ENCODE peak calls at places on chromosomes 2 and 18, in seven cellular contexts. One of them, this sample, is unnamed.

GRCh38 chr2:236872971-236873370 is 212.7 kb upstream of the COPS8 start:
- DNase-seq in effector CD8-positive, alpha-beta T cell: no peak
- DNase-seq in stimulated activated CD4-positive, alpha-beta T cell treated with anti-CD3 and anti-CD28 coated beads, Interleukin-4, amount 100 ng/mL, for 1 hour: no peak
- DNase-seq in GM10248: no peak
- DNase-seq in NCI-H1105 treated with DMSO at 0.1 percent for 48 hours: no peak
- DNase-seq in sigmoid colon: no peak
- DNase-seq in H54: no peak
- DNase-seq in this sample: no peak

GRCh38 chr2:215019085-215019484 is 119.3 kb downstream of the ABCA12 start:
- DNase-seq in effector CD8-positive, alpha-beta T cell: no peak
- DNase-seq in stimulated activated CD4-positive, alpha-beta T cell treated with anti-CD3 and anti-CD28 coated beads, Interleukin-4, amount 100 ng/mL, for 1 hour: no peak
- DNase-seq in GM10248: no peak
- DNase-seq in NCI-H1105 treated with DMSO at 0.1 percent for 48 hours: no peak
- DNase-seq in sigmoid colon: no peak
- DNase-seq in H54: no peak
- DNase-seq in this sample: no peak

GRCh38 chr2:236972491-236973379 is 113.0 kb upstream of the COPS8 start:
- DNase-seq in effector CD8-positive, alpha-beta T cell: no peak
- DNase-seq in stimulated activated CD4-positive, alpha-beta T cell treated with anti-CD3 and anti-CD28 coated beads, Interleukin-4, amount 100 ng/mL, for 1 hour: no peak
- DNase-seq in GM10248: no peak
- DNase-seq in NCI-H1105 treated with DMSO at 0.1 percent for 48 hours: peak
- DNase-seq in sigmoid colon: peak
- DNase-seq in H54: no peak
- DNase-seq in this sample: no peak

GRCh38 chr2:174023591-174024523 is 58.7 kb upstream of the SP3 start:
- DNase-seq in effector CD8-positive, alpha-beta T cell: no peak
- DNase-seq in stimulated activated CD4-positive, alpha-beta T cell treated with anti-CD3 and anti-CD28 coated beads, Interleukin-4, amount 100 ng/mL, for 1 hour: no peak
- DNase-seq in GM10248: peak
- DNase-seq in NCI-H1105 treated with DMSO at 0.1 percent for 48 hours: no peak
- DNase-seq in sigmoid colon: peak
- DNase-seq in H54: no peak
- DNase-seq in this sample: no peak

GRCh38 chr2:110729106-110729505 is 3.3 kb upstream of the ACOXL start:
- DNase-seq in effector CD8-positive, alpha-beta T cell: no peak
- DNase-seq in stimulated activated CD4-positive, alpha-beta T cell treated with anti-CD3 and anti-CD28 coated beads, Interleukin-4, amount 100 ng/mL, for 1 hour: no peak
- DNase-seq in GM10248: no peak
- DNase-seq in NCI-H1105 treated with DMSO at 0.1 percent for 48 hours: no peak
- DNase-seq in sigmoid colon: no peak
- DNase-seq in H54: no peak
- DNase-seq in this sample: no peak

GRCh38 chr2:50746526-50746925 is 285.4 kb downstream of the NRXN1 start:
- DNase-seq in effector CD8-positive, alpha-beta T cell: no peak
- DNase-seq in stimulated activated CD4-positive, alpha-beta T cell treated with anti-CD3 and anti-CD28 coated beads, Interleukin-4, amount 100 ng/mL, for 1 hour: no peak
- DNase-seq in GM10248: no peak
- DNase-seq in NCI-H1105 treated with DMSO at 0.1 percent for 48 hours: no peak
- DNase-seq in sigmoid colon: no peak
- DNase-seq in H54: peak
- DNase-seq in this sample: peak

GRCh38 chr2:55948176-55948921 is 24.8 kb upstream of the EFEMP1 start:
- DNase-seq in effector CD8-positive, alpha-beta T cell: no peak
- DNase-seq in stimulated activated CD4-positive, alpha-beta T cell treated with anti-CD3 and anti-CD28 coated beads, Interleukin-4, amount 100 ng/mL, for 1 hour: no peak
- DNase-seq in GM10248: no peak
- DNase-seq in NCI-H1105 treated with DMSO at 0.1 percent for 48 hours: no peak
- DNase-seq in sigmoid colon: no peak
- DNase-seq in H54: no peak
- DNase-seq in this sample: no peak

GRCh38 chr2:214130115-214130514 is 280.7 kb upstream of the VWC2L start:
- DNase-seq in effector CD8-positive, alpha-beta T cell: no peak
- DNase-seq in stimulated activated CD4-positive, alpha-beta T cell treated with anti-CD3 and anti-CD28 coated beads, Interleukin-4, amount 100 ng/mL, for 1 hour: no peak
- DNase-seq in GM10248: no peak
- DNase-seq in NCI-H1105 treated with DMSO at 0.1 percent for 48 hours: no peak
- DNase-seq in sigmoid colon: no peak
- DNase-seq in H54: no peak
- DNase-seq in this sample: no peak

GRCh38 chr18:57687970-57688369 is 66.3 kb upstream of the NARS1 start:
- DNase-seq in effector CD8-positive, alpha-beta T cell: no peak
- DNase-seq in stimulated activated CD4-positive, alpha-beta T cell treated with anti-CD3 and anti-CD28 coated beads, Interleukin-4, amount 100 ng/mL, for 1 hour: no peak
- DNase-seq in GM10248: no peak
- DNase-seq in NCI-H1105 treated with DMSO at 0.1 percent for 48 hours: no peak
- DNase-seq in sigmoid colon: no peak
- DNase-seq in H54: no peak
- DNase-seq in this sample: no peak

GRCh38 chr18:60962629-60963028 is 370.6 kb upstream of the CDH20 start:
- DNase-seq in effector CD8-positive, alpha-beta T cell: no peak
- DNase-seq in stimulated activated CD4-positive, alpha-beta T cell treated with anti-CD3 and anti-CD28 coated beads, Interleukin-4, amount 100 ng/mL, for 1 hour: no peak
- DNase-seq in GM10248: no peak
- DNase-seq in NCI-H1105 treated with DMSO at 0.1 percent for 48 hours: peak
- DNase-seq in sigmoid colon: no peak
- DNase-seq in H54: no peak
- DNase-seq in this sample: no peak

GRCh38 chr2:162839419-162839818 is 852 bp upstream of the KCNH7 start:
- DNase-seq in effector CD8-positive, alpha-beta T cell: no peak
- DNase-seq in stimulated activated CD4-positive, alpha-beta T cell treated with anti-CD3 and anti-CD28 coated beads, Interleukin-4, amount 100 ng/mL, for 1 hour: no peak
- DNase-seq in GM10248: no peak
- DNase-seq in NCI-H1105 treated with DMSO at 0.1 percent for 48 hours: peak
- DNase-seq in sigmoid colon: no peak
- DNase-seq in H54: no peak
- DNase-seq in this sample: peak

GRCh38 chr2:161207941-161208340 is 47.7 kb downstream of the TANK start:
- DNase-seq in effector CD8-positive, alpha-beta T cell: no peak
- DNase-seq in stimulated activated CD4-positive, alpha-beta T cell treated with anti-CD3 and anti-CD28 coated beads, Interleukin-4, amount 100 ng/mL, for 1 hour: no peak
- DNase-seq in GM10248: no peak
- DNase-seq in NCI-H1105 treated with DMSO at 0.1 percent for 48 hours: no peak
- DNase-seq in sigmoid colon: no peak
- DNase-seq in H54: no peak
- DNase-seq in this sample: no peak

GRCh38 chr2:35973132-35973736 is 382.3 kb upstream of the CRIM1 start:
- DNase-seq in effector CD8-positive, alpha-beta T cell: no peak
- DNase-seq in stimulated activated CD4-positive, alpha-beta T cell treated with anti-CD3 and anti-CD28 coated beads, Interleukin-4, amount 100 ng/mL, for 1 hour: no peak
- DNase-seq in GM10248: no peak
- DNase-seq in NCI-H1105 treated with DMSO at 0.1 percent for 48 hours: peak
- DNase-seq in sigmoid colon: no peak
- DNase-seq in H54: no peak
- DNase-seq in this sample: peak

GRCh38 chr2:172693529-172694185 is 42.0 kb upstream of the RAPGEF4 start:
- DNase-seq in effector CD8-positive, alpha-beta T cell: no peak
- DNase-seq in stimulated activated CD4-positive, alpha-beta T cell treated with anti-CD3 and anti-CD28 coated beads, Interleukin-4, amount 100 ng/mL, for 1 hour: no peak
- DNase-seq in GM10248: no peak
- DNase-seq in NCI-H1105 treated with DMSO at 0.1 percent for 48 hours: no peak
- DNase-seq in sigmoid colon: no peak
- DNase-seq in H54: no peak
- DNase-seq in this sample: no peak

GRCh38 chr2:150639383-150639782 is 151.9 kb upstream of the RND3 start:
- DNase-seq in effector CD8-positive, alpha-beta T cell: no peak
- DNase-seq in stimulated activated CD4-positive, alpha-beta T cell treated with anti-CD3 and anti-CD28 coated beads, Interleukin-4, amount 100 ng/mL, for 1 hour: no peak
- DNase-seq in GM10248: no peak
- DNase-seq in NCI-H1105 treated with DMSO at 0.1 percent for 48 hours: no peak
- DNase-seq in sigmoid colon: no peak
- DNase-seq in H54: no peak
- DNase-seq in this sample: no peak

GRCh38 chr2:28193552-28194383 is 198.9 kb upstream of the FOSL2 start:
- DNase-seq in effector CD8-positive, alpha-beta T cell: no peak
- DNase-seq in stimulated activated CD4-positive, alpha-beta T cell treated with anti-CD3 and anti-CD28 coated beads, Interleukin-4, amount 100 ng/mL, for 1 hour: no peak
- DNase-seq in GM10248: no peak
- DNase-seq in NCI-H1105 treated with DMSO at 0.1 percent for 48 hours: no peak
- DNase-seq in sigmoid colon: no peak
- DNase-seq in H54: no peak
- DNase-seq in this sample: peak

GRCh38 chr2:66478729-66479316 is 43.9 kb downstream of the MEIS1 start:
- DNase-seq in effector CD8-positive, alpha-beta T cell: no peak
- DNase-seq in stimulated activated CD4-positive, alpha-beta T cell treated with anti-CD3 and anti-CD28 coated beads, Interleukin-4, amount 100 ng/mL, for 1 hour: no peak
- DNase-seq in GM10248: no peak
- DNase-seq in NCI-H1105 treated with DMSO at 0.1 percent for 48 hours: peak
- DNase-seq in sigmoid colon: no peak
- DNase-seq in H54: no peak
- DNase-seq in this sample: no peak

GRCh38 chr2:144390424-144391020 is 129.4 kb downstream of the ZEB2 start:
- DNase-seq in effector CD8-positive, alpha-beta T cell: no peak
- DNase-seq in stimulated activated CD4-positive, alpha-beta T cell treated with anti-CD3 and anti-CD28 coated beads, Interleukin-4, amount 100 ng/mL, for 1 hour: no peak
- DNase-seq in GM10248: no peak
- DNase-seq in NCI-H1105 treated with DMSO at 0.1 percent for 48 hours: no peak
- DNase-seq in sigmoid colon: no peak
- DNase-seq in H54: no peak
- DNase-seq in this sample: no peak

GRCh38 chr18:1805526-1805925 is 765.8 kb downstream of the METTL4 start:
- DNase-seq in effector CD8-positive, alpha-beta T cell: no peak
- DNase-seq in stimulated activated CD4-positive, alpha-beta T cell treated with anti-CD3 and anti-CD28 coated beads, Interleukin-4, amount 100 ng/mL, for 1 hour: no peak
- DNase-seq in GM10248: no peak
- DNase-seq in NCI-H1105 treated with DMSO at 0.1 percent for 48 hours: no peak
- DNase-seq in sigmoid colon: no peak
- DNase-seq in H54: no peak
- DNase-seq in this sample: no peak

GRCh38 chr2:148221166-148221565 is 200.3 kb downstream of the MBD5 start:
- DNase-seq in effector CD8-positive, alpha-beta T cell: no peak
- DNase-seq in stimulated activated CD4-positive, alpha-beta T cell treated with anti-CD3 and anti-CD28 coated beads, Interleukin-4, amount 100 ng/mL, for 1 hour: no peak
- DNase-seq in GM10248: no peak
- DNase-seq in NCI-H1105 treated with DMSO at 0.1 percent for 48 hours: no peak
- DNase-seq in sigmoid colon: no peak
- DNase-seq in H54: no peak
- DNase-seq in this sample: no peak

GRCh38 chr2:112811841-112812306 is 24.7 kb downstream of the IL1B start:
- DNase-seq in effector CD8-positive, alpha-beta T cell: no peak
- DNase-seq in stimulated activated CD4-positive, alpha-beta T cell treated with anti-CD3 and anti-CD28 coated beads, Interleukin-4, amount 100 ng/mL, for 1 hour: peak
- DNase-seq in GM10248: no peak
- DNase-seq in NCI-H1105 treated with DMSO at 0.1 percent for 48 hours: no peak
- DNase-seq in sigmoid colon: no peak
- DNase-seq in H54: peak
- DNase-seq in this sample: no peak

GRCh38 chr2:37323176-37323575 is 1.5 kb downstream of the PRKD3 start:
- DNase-seq in effector CD8-positive, alpha-beta T cell: no peak
- DNase-seq in stimulated activated CD4-positive, alpha-beta T cell treated with anti-CD3 and anti-CD28 coated beads, Interleukin-4, amount 100 ng/mL, for 1 hour: no peak
- DNase-seq in GM10248: no peak
- DNase-seq in NCI-H1105 treated with DMSO at 0.1 percent for 48 hours: no peak
- DNase-seq in sigmoid colon: no peak
- DNase-seq in H54: no peak
- DNase-seq in this sample: no peak

GRCh38 chr18:59301974-59302373 is 16.5 kb downstream of the CPLX4 start:
- DNase-seq in effector CD8-positive, alpha-beta T cell: no peak
- DNase-seq in stimulated activated CD4-positive, alpha-beta T cell treated with anti-CD3 and anti-CD28 coated beads, Interleukin-4, amount 100 ng/mL, for 1 hour: no peak
- DNase-seq in GM10248: no peak
- DNase-seq in NCI-H1105 treated with DMSO at 0.1 percent for 48 hours: no peak
- DNase-seq in sigmoid colon: no peak
- DNase-seq in H54: no peak
- DNase-seq in this sample: no peak

GRCh38 chr18:36350839-36351474 is 53.4 kb downstream of the FHOD3 start:
- DNase-seq in effector CD8-positive, alpha-beta T cell: no peak
- DNase-seq in stimulated activated CD4-positive, alpha-beta T cell treated with anti-CD3 and anti-CD28 coated beads, Interleukin-4, amount 100 ng/mL, for 1 hour: no peak
- DNase-seq in GM10248: no peak
- DNase-seq in NCI-H1105 treated with DMSO at 0.1 percent for 48 hours: no peak
- DNase-seq in sigmoid colon: no peak
- DNase-seq in H54: no peak
- DNase-seq in this sample: no peak

GRCh38 chr2:100730290-100730868 is 89.6 kb upstream of the NPAS2 start:
- DNase-seq in effector CD8-positive, alpha-beta T cell: peak
- DNase-seq in stimulated activated CD4-positive, alpha-beta T cell treated with anti-CD3 and anti-CD28 coated beads, Interleukin-4, amount 100 ng/mL, for 1 hour: peak
- DNase-seq in GM10248: peak
- DNase-seq in NCI-H1105 treated with DMSO at 0.1 percent for 48 hours: no peak
- DNase-seq in sigmoid colon: peak
- DNase-seq in H54: no peak
- DNase-seq in this sample: peak

GRCh38 chr2:225486226-225486625 is 86.7 kb downstream of the NYAP2 start:
- DNase-seq in effector CD8-positive, alpha-beta T cell: no peak
- DNase-seq in stimulated activated CD4-positive, alpha-beta T cell treated with anti-CD3 and anti-CD28 coated beads, Interleukin-4, amount 100 ng/mL, for 1 hour: no peak
- DNase-seq in GM10248: no peak
- DNase-seq in NCI-H1105 treated with DMSO at 0.1 percent for 48 hours: no peak
- DNase-seq in sigmoid colon: no peak
- DNase-seq in H54: no peak
- DNase-seq in this sample: no peak

GRCh38 chr2:53949457-53949856 is 21.3 kb downstream of the PSME4 start:
- DNase-seq in effector CD8-positive, alpha-beta T cell: no peak
- DNase-seq in stimulated activated CD4-positive, alpha-beta T cell treated with anti-CD3 and anti-CD28 coated beads, Interleukin-4, amount 100 ng/mL, for 1 hour: no peak
- DNase-seq in GM10248: no peak
- DNase-seq in NCI-H1105 treated with DMSO at 0.1 percent for 48 hours: no peak
- DNase-seq in sigmoid colon: no peak
- DNase-seq in H54: no peak
- DNase-seq in this sample: no peak

GRCh38 chr2:158478237-158478636 is 21.5 kb downstream of the PKP4 start:
- DNase-seq in effector CD8-positive, alpha-beta T cell: no peak
- DNase-seq in stimulated activated CD4-positive, alpha-beta T cell treated with anti-CD3 and anti-CD28 coated beads, Interleukin-4, amount 100 ng/mL, for 1 hour: no peak
- DNase-seq in GM10248: no peak
- DNase-seq in NCI-H1105 treated with DMSO at 0.1 percent for 48 hours: no peak
- DNase-seq in sigmoid colon: no peak
- DNase-seq in H54: no peak
- DNase-seq in this sample: no peak

GRCh38 chr2:207835805-207836204 is 66.1 kb upstream of the FZD5 start:
- DNase-seq in effector CD8-positive, alpha-beta T cell: no peak
- DNase-seq in stimulated activated CD4-positive, alpha-beta T cell treated with anti-CD3 and anti-CD28 coated beads, Interleukin-4, amount 100 ng/mL, for 1 hour: no peak
- DNase-seq in GM10248: no peak
- DNase-seq in NCI-H1105 treated with DMSO at 0.1 percent for 48 hours: no peak
- DNase-seq in sigmoid colon: no peak
- DNase-seq in H54: no peak
- DNase-seq in this sample: no peak

GRCh38 chr18:53990485-53990884 is 234.0 kb downstream of the MBD2 start:
- DNase-seq in effector CD8-positive, alpha-beta T cell: no peak
- DNase-seq in stimulated activated CD4-positive, alpha-beta T cell treated with anti-CD3 and anti-CD28 coated beads, Interleukin-4, amount 100 ng/mL, for 1 hour: no peak
- DNase-seq in GM10248: no peak
- DNase-seq in NCI-H1105 treated with DMSO at 0.1 percent for 48 hours: no peak
- DNase-seq in sigmoid colon: no peak
- DNase-seq in H54: no peak
- DNase-seq in this sample: no peak

GRCh38 chr2:189252991-189253680 is 73.6 kb upstream of the COL5A2 start:
- DNase-seq in effector CD8-positive, alpha-beta T cell: no peak
- DNase-seq in stimulated activated CD4-positive, alpha-beta T cell treated with anti-CD3 and anti-CD28 coated beads, Interleukin-4, amount 100 ng/mL, for 1 hour: no peak
- DNase-seq in GM10248: no peak
- DNase-seq in NCI-H1105 treated with DMSO at 0.1 percent for 48 hours: no peak
- DNase-seq in sigmoid colon: no peak
- DNase-seq in H54: no peak
- DNase-seq in this sample: no peak

GRCh38 chr2:69692424-69692823 is 48.9 kb upstream of the AAK1 start:
- DNase-seq in effector CD8-positive, alpha-beta T cell: no peak
- DNase-seq in stimulated activated CD4-positive, alpha-beta T cell treated with anti-CD3 and anti-CD28 coated beads, Interleukin-4, amount 100 ng/mL, for 1 hour: no peak
- DNase-seq in GM10248: no peak
- DNase-seq in NCI-H1105 treated with DMSO at 0.1 percent for 48 hours: no peak
- DNase-seq in sigmoid colon: no peak
- DNase-seq in H54: no peak
- DNase-seq in this sample: no peak

This sample was measured in D341Med.